ENCODE peak calls at places on chromosomes 12 and 14, in four cellular contexts. O, A, K and T are unnamed samples.
A peak's percentile ranks its signal among the peaks of the same experiment; 100 is the strongest.

GRCh38 chr12:132866251-132866828 is 21.1 kb downstream of the CHFR start:
- DNase-seq in O (no peak), A (no peak), K (no peak), T (no peak)

GRCh38 chr12:109557809-109558208 is 15.5 kb downstream of the MMAB start:
- DNase-seq in O (no peak), A (no peak), K (no peak), T (no peak)

GRCh38 chr14:53412819-53413664 is 259.9 kb upstream of the DDHD1 start:
- DNase-seq in O (no peak), A (peak; percentile 22), K (no peak), T (no peak)

GRCh38 chr12:104668274-104668718 is 211.5 kb downstream of the CHST11 start:
- DNase-seq in O (no peak), A (no peak), K (no peak), T (no peak)

GRCh38 chr12:56839489-56840442 is 76.6 kb downstream of the HSD17B6 start:
- DNase-seq in O (peak; percentile 78), A (peak; percentile 53), K (peak; percentile 56), T (peak; percentile 58)

GRCh38 chr14:81831128-81831815 is 297.6 kb upstream of the SEL1L start:
- DNase-seq in O (no peak), A (peak; percentile 35), K (no peak), T (no peak)

GRCh38 chr14:71408362-71409035 is 501.2 kb downstream of the PCNX1 start:
- DNase-seq in O (no peak), A (no peak), K (no peak), T (no peak)

GRCh38 chr12:28869197-28869596 is 279.9 kb upstream of the FAR2 start:
- DNase-seq in O (no peak), A (no peak), K (no peak), T (no peak)

GRCh38 chr14:104450811-104451401 is 128.7 kb upstream of the C14orf180 start:
- DNase-seq in O (no peak), A (no peak), K (no peak), T (peak; percentile 30)

GRCh38 chr14:93114068-93114710 is 1.5 kb downstream of the ITPK1 start:
- DNase-seq in O (no peak), A (peak; percentile 64), K (no peak), T (no peak)

GRCh38 chr14:80213602-80214001 is 2.3 kb upstream of the DIO2 start:
- DNase-seq in O (peak; percentile 41), A (peak; percentile 41), K (no peak), T (peak; percentile 47)

GRCh38 chr14:23538049-23538718 is 13.4 kb downstream of the ZFHX2 start:
- DNase-seq in O (no peak), A (peak; percentile 73), K (no peak), T (no peak)

GRCh38 chr14:77007975-77008421 is 20.5 kb downstream of the IRF2BPL start:
- DNase-seq in O (no peak), A (peak; percentile 53), K (peak; percentile 84), T (no peak)

GRCh38 chr12:123237646-123238329 is 4.6 kb downstream of the MTRFR start:
- DNase-seq in O (peak; percentile 63), A (peak; percentile 62), K (peak; percentile 75), T (peak; percentile 74)

GRCh38 chr14:75247286-75247922 is 31.2 kb upstream of the FOS start:
- DNase-seq in O (no peak), A (no peak), K (no peak), T (no peak)

GRCh38 chr14:31954991-31955390 is 122.1 kb upstream of the ARHGAP5 start:
- DNase-seq in O (no peak), A (no peak), K (no peak), T (no peak)

GRCh38 chr12:7905071-7905470 is 30.9 kb downstream of the SLC2A3 start:
- DNase-seq in O (no peak), A (no peak), K (no peak), T (no peak)

GRCh38 chr12:88448337-88448944 is 131.8 kb downstream of the KITLG start:
- DNase-seq in O (no peak), A (no peak), K (no peak), T (no peak)

GRCh38 chr12:91155990-91156389 is 26.6 kb downstream of the DCN start:
- DNase-seq in O (no peak), A (peak; percentile 4), K (no peak), T (no peak)

GRCh38 chr12:45220366-45220931 is 4.6 kb downstream of the ANO6 start:
- DNase-seq in O (no peak), A (no peak), K (no peak), T (no peak)

GRCh38 chr14:69553221-69553620 is 21.4 kb downstream of the CCDC177 start:
- DNase-seq in O (no peak), A (no peak), K (no peak), T (no peak)

GRCh38 chr14:22448905-22449611 is 140.0 kb downstream of the DAD1 start:
- DNase-seq in O (no peak), A (no peak), K (no peak), T (no peak)

GRCh38 chr12:64373204-64373603 is 17.4 kb downstream of the C12orf56 start:
- DNase-seq in O (no peak), A (no peak), K (no peak), T (no peak)

GRCh38 chr12:47740536-47741339 is 15.4 kb upstream of the ENDOU start:
- DNase-seq in O (no peak), A (no peak), K (no peak), T (peak; percentile 79)

GRCh38 chr14:67168110-67168441 is 21.2 kb upstream of the GARIN2 start:
- DNase-seq in O (no peak), A (no peak), K (no peak), T (no peak)

GRCh38 chr14:54515670-54516069 is 6.0 kb downstream of the CGRRF1 start:
- DNase-seq in O (no peak), A (no peak), K (no peak), T (no peak)

GRCh38 chr12:100868487-100868886 is 73.9 kb downstream of the ANO4 start:
- DNase-seq in O (no peak), A (no peak), K (no peak), T (no peak)